ENCODE peak calls at places on chromosomes 16 and 17, in six cellular contexts. K is activated CD8-positive, alpha-beta memory T cell treated with anti-CD3 and anti-CD28 coated beads for 48 hours; G is activated T-cell treated with anti-CD3 and anti-CD28 coated beads, Interleukin-2, amount 50 U/mL, for 24 hours; J is effector CD4-positive, alpha-beta T cell; I is stimulated activated CD8-positive, alpha-beta memory T cell treated with anti-CD3 and anti-CD28 coated beads, Interleukin-4, amount 100 ng/mL, for 48 hours; B is KG1. V is an unnamed sample.
A peak's percentile ranks its signal among the peaks of the same experiment; 100 is the strongest.

GRCh38 chr16:3115011-3115410 is 2.6 kb downstream of the ZNF205 start:
- DNase-seq in K (no peak), G (no peak), J (no peak), I (no peak), B (no peak), V (no peak)

GRCh38 chr16:23874613-23875294 is 39.0 kb downstream of the PRKCB start:
- DNase-seq in K (no peak), G (no peak), J (no peak), I (no peak), B (no peak), V (no peak)

GRCh38 chr16:30619207-30619606 is 9.0 kb upstream of the ZNF689 start:
- DNase-seq in K (no peak), G (no peak), J (no peak), I (no peak), B (no peak), V (no peak)

GRCh38 chr16:11526921-11527320 is 59.8 kb downstream of the LITAF start:
- DNase-seq in K (no peak), G (no peak), J (no peak), I (no peak), B (no peak), V (no peak)

GRCh38 chr17:79988163-79988971 is 47.3 kb downstream of the TBC1D16 start:
- DNase-seq in K (no peak), G (no peak), J (no peak), I (no peak), B (no peak), V (no peak)

GRCh38 chr17:56793506-56793905 is 40.2 kb downstream of the C17orf67 start:
- DNase-seq in K (no peak), G (no peak), J (no peak), I (no peak), B (no peak), V (no peak)

GRCh38 chr17:79028496-79029326 is 4.7 kb downstream of the C1QTNF1 start:
- DNase-seq in K (no peak), G (no peak), J (no peak), I (no peak), B (no peak), V (no peak)

GRCh38 chr17:43766413-43767052 is 7.9 kb upstream of the SOST start:
- DNase-seq in K (no peak), G (peak; percentile 64), J (peak; percentile 31), I (peak; percentile 72), B (no peak), V (no peak)

GRCh38 chr17:80068301-80069160 is 32.1 kb downstream of the CCDC40 start:
- DNase-seq in K (no peak), G (no peak), J (no peak), I (no peak), B (no peak), V (no peak)

GRCh38 chr17:6245301-6245810 is 175.2 kb downstream of the WSCD1 start:
- DNase-seq in K (no peak), G (no peak), J (no peak), I (no peak), B (no peak), V (no peak)

GRCh38 chr17:50075446-50076032 is 19.6 kb upstream of the PDK2 start:
- DNase-seq in K (no peak), G (no peak), J (no peak), I (no peak), B (no peak), V (no peak)

GRCh38 chr16:11698271-11698689 is 30.0 kb downstream of the SNN start:
- DNase-seq in K (peak; percentile 7), G (no peak), J (no peak), I (peak; percentile 51), B (no peak), V (no peak)

GRCh38 chr17:9940826-9941225 is 35.8 kb upstream of the RCVRN start:
- DNase-seq in K (no peak), G (no peak), J (no peak), I (no peak), B (no peak), V (no peak)

GRCh38 chr16:85569615-85570212 is 43.4 kb upstream of the GSE1 start:
- DNase-seq in K (peak; percentile 57), G (peak; percentile 63), J (no peak), I (peak; percentile 71), B (peak; percentile 70), V (peak; percentile 89)

GRCh38 chr17:44069974-44070454 is 521 bp upstream of the G6PC3 start:
- DNase-seq in K (no peak), G (no peak), J (no peak), I (no peak), B (no peak), V (peak; percentile 52)

GRCh38 chr16:81713295-81713772 is 65.8 kb upstream of the PLCG2 start:
- DNase-seq in K (no peak), G (no peak), J (no peak), I (no peak), B (no peak), V (no peak)

GRCh38 chr17:22704674-22705073 is 1012.4 kb downstream of the KCNJ18 start:
- DNase-seq in K (no peak), G (no peak), J (no peak), I (no peak), B (no peak), V (no peak)

GRCh38 chr17:39674179-39674578 is 5.9 kb downstream of the PNMT start:
- DNase-seq in K (no peak), G (no peak), J (no peak), I (no peak), B (no peak), V (no peak)

GRCh38 chr17:77489898-77490265 is 349.1 kb downstream of the SEC14L1 start:
- DNase-seq in K (no peak), G (no peak), J (no peak), I (no peak), B (no peak), V (no peak)

GRCh38 chr17:77461277-77462057 is 320.7 kb downstream of the SEC14L1 start:
- DNase-seq in K (no peak), G (no peak), J (no peak), I (peak; percentile 38), B (no peak), V (no peak)

GRCh38 chr17:13031718-13032350 is 14.0 kb upstream of the ELAC2 start:
- DNase-seq in K (peak; percentile 4), G (peak; percentile 50), J (peak; percentile 16), I (peak; percentile 55), B (no peak), V (peak; percentile 38)

GRCh38 chr16:71327720-71328119 is 30.8 kb upstream of the CALB2 start:
- DNase-seq in K (no peak), G (no peak), J (no peak), I (no peak), B (no peak), V (no peak)

GRCh38 chr16:54687043-54687655 is 243.5 kb upstream of the IRX5 start:
- DNase-seq in K (no peak), G (no peak), J (no peak), I (no peak), B (no peak), V (no peak)

GRCh38 chr17:75624021-75624420 is 9.2 kb upstream of the SMIM5 start:
- DNase-seq in K (no peak), G (no peak), J (no peak), I (no peak), B (no peak), V (no peak)

GRCh38 chr16:17275076-17275732 is 195.6 kb downstream of the XYLT1 start:
- DNase-seq in K (no peak), G (no peak), J (no peak), I (no peak), B (no peak), V (no peak)

GRCh38 chr17:37742762-37743611 is 1.9 kb downstream of the HNF1B start:
- DNase-seq in K (no peak), G (peak; percentile 43), J (no peak), I (no peak), B (no peak), V (no peak)

GRCh38 chr16:16871196-16871595 is 492.3 kb downstream of the NPIPA7 start:
- DNase-seq in K (no peak), G (no peak), J (no peak), I (no peak), B (no peak), V (no peak)

GRCh38 chr17:80475949-80476876 is at the start of gene NPTX1:
- DNase-seq in K (no peak), G (peak; percentile 56), J (no peak), I (no peak), B (peak; percentile 23), V (no peak)

GRCh38 chr17:35809855-35810461 is 674 bp downstream of the TAF15 start:
- DNase-seq in K (no peak), G (no peak), J (no peak), I (no peak), B (no peak), V (no peak)

GRCh38 chr16:67236551-67237395 is 9.8 kb downstream of the TMEM208 start:
- DNase-seq in K (peak; percentile 69), G (peak; percentile 88), J (peak; percentile 53), I (peak; percentile 95), B (no peak), V (peak; percentile 75)

V was measured in CMK.